ENCODE peak calls at places on chromosomes 1 and 21, in nine cellular contexts. One of them, this sample, is unnamed.

GRCh38 chr1:228344631-228345072 is 62.0 kb downstream of the TRIM11 start:
- DNase-seq in mesothelial cell of epicardium: peak; percentile 21
- DNase-seq in upper lobe of right lung: no peak
- DNase-seq in CD4-positive, alpha-beta T cell: no peak
- DNase-seq in ovary: no peak
- DNase-seq in pancreas: peak; percentile 4
- DNase-seq in CD8-positive, alpha-beta T cell: no peak
- DNase-seq in colonic mucosa: no peak
- DNase-seq in K562: no peak
- DNase-seq in this sample: no peak

GRCh38 chr1:109978761-109979488 is 5.6 kb upstream of the AHCYL1 start:
- DNase-seq in upper lobe of right lung: no peak
- DNase-seq in K562: no peak
- DNase-seq in mesothelial cell of epicardium: no peak
- DNase-seq in CD4-positive, alpha-beta T cell: no peak
- DNase-seq in colonic mucosa: no peak
- DNase-seq in ovary: no peak
- DNase-seq in pancreas: no peak
- DNase-seq in CD8-positive, alpha-beta T cell: no peak
- DNase-seq in this sample: no peak

GRCh38 chr1:200242379-200243041 is 167.3 kb downstream of the ZNF281 start:
- DNase-seq in CD8-positive, alpha-beta T cell: no peak
- DNase-seq in upper lobe of right lung: no peak
- DNase-seq in K562: no peak
- DNase-seq in colonic mucosa: no peak
- DNase-seq in pancreas: no peak
- DNase-seq in CD4-positive, alpha-beta T cell: no peak
- DNase-seq in ovary: no peak
- DNase-seq in mesothelial cell of epicardium: no peak
- DNase-seq in this sample: no peak

GRCh38 chr1:223323491-223324484 is 40.2 kb downstream of the SUSD4 start:
- DNase-seq in CD8-positive, alpha-beta T cell: no peak
- DNase-seq in CD4-positive, alpha-beta T cell: no peak
- DNase-seq in upper lobe of right lung: no peak
- DNase-seq in pancreas: no peak
- DNase-seq in ovary: no peak
- DNase-seq in mesothelial cell of epicardium: no peak
- DNase-seq in colonic mucosa: no peak
- DNase-seq in K562: no peak
- DNase-seq in this sample: no peak

GRCh38 chr1:207841318-207841717 is 69.6 kb downstream of the CD34 start:
- DNase-seq in mesothelial cell of epicardium: no peak
- DNase-seq in colonic mucosa: no peak
- DNase-seq in upper lobe of right lung: no peak
- DNase-seq in CD4-positive, alpha-beta T cell: no peak
- DNase-seq in K562: no peak
- DNase-seq in pancreas: no peak
- DNase-seq in CD8-positive, alpha-beta T cell: no peak
- DNase-seq in ovary: no peak
- DNase-seq in this sample: no peak

GRCh38 chr1:161182214-161182613 is 4.9 kb upstream of the B4GALT3 start:
- DNase-seq in upper lobe of right lung: peak; percentile 29
- DNase-seq in colonic mucosa: no peak
- DNase-seq in pancreas: no peak
- DNase-seq in ovary: no peak
- DNase-seq in mesothelial cell of epicardium: no peak
- DNase-seq in CD4-positive, alpha-beta T cell: peak; percentile 50
- DNase-seq in K562: peak; percentile 54
- DNase-seq in CD8-positive, alpha-beta T cell: peak; percentile 41
- DNase-seq in this sample: no peak

GRCh38 chr1:165837838-165838364 is 10.5 kb downstream of the UCK2 start:
- DNase-seq in K562: no peak
- DNase-seq in upper lobe of right lung: no peak
- DNase-seq in CD4-positive, alpha-beta T cell: no peak
- DNase-seq in ovary: no peak
- DNase-seq in CD8-positive, alpha-beta T cell: no peak
- DNase-seq in colonic mucosa: no peak
- DNase-seq in pancreas: no peak
- DNase-seq in mesothelial cell of epicardium: no peak
- DNase-seq in this sample: no peak

GRCh38 chr1:72166426-72166825 is 115.9 kb downstream of the NEGR1 start:
- DNase-seq in CD4-positive, alpha-beta T cell: no peak
- DNase-seq in upper lobe of right lung: no peak
- DNase-seq in mesothelial cell of epicardium: no peak
- DNase-seq in pancreas: no peak
- DNase-seq in K562: no peak
- DNase-seq in CD8-positive, alpha-beta T cell: no peak
- DNase-seq in colonic mucosa: no peak
- DNase-seq in ovary: no peak
- DNase-seq in this sample: no peak

GRCh38 chr1:231233735-231234417 is 7.1 kb upstream of the GNPAT start:
- DNase-seq in colonic mucosa: peak; percentile 56
- DNase-seq in upper lobe of right lung: no peak
- DNase-seq in pancreas: peak; percentile 76
- DNase-seq in K562: no peak
- DNase-seq in ovary: no peak
- DNase-seq in CD4-positive, alpha-beta T cell: no peak
- DNase-seq in mesothelial cell of epicardium: no peak
- DNase-seq in CD8-positive, alpha-beta T cell: no peak
- DNase-seq in this sample: peak; percentile 17

GRCh38 chr21:42649122-42650032 is 4.0 kb upstream of the PDE9A start:
- DNase-seq in colonic mucosa: no peak
- DNase-seq in mesothelial cell of epicardium: no peak
- DNase-seq in CD8-positive, alpha-beta T cell: no peak
- DNase-seq in K562: no peak
- DNase-seq in upper lobe of right lung: no peak
- DNase-seq in ovary: no peak
- DNase-seq in CD4-positive, alpha-beta T cell: no peak
- DNase-seq in pancreas: no peak
- DNase-seq in this sample: no peak

GRCh38 chr1:11485191-11485590 is 6.2 kb downstream of the DISP3 start:
- DNase-seq in CD4-positive, alpha-beta T cell: no peak
- DNase-seq in K562: no peak
- DNase-seq in pancreas: no peak
- DNase-seq in upper lobe of right lung: no peak
- DNase-seq in mesothelial cell of epicardium: no peak
- DNase-seq in colonic mucosa: no peak
- DNase-seq in CD8-positive, alpha-beta T cell: no peak
- DNase-seq in ovary: no peak
- DNase-seq in this sample: no peak

GRCh38 chr1:22537441-22538139 is 25.7 kb upstream of the EPHA8 start:
- DNase-seq in upper lobe of right lung: no peak
- DNase-seq in ovary: no peak
- DNase-seq in K562: peak; percentile 29
- DNase-seq in mesothelial cell of epicardium: no peak
- DNase-seq in CD4-positive, alpha-beta T cell: no peak
- DNase-seq in CD8-positive, alpha-beta T cell: no peak
- DNase-seq in colonic mucosa: no peak
- DNase-seq in pancreas: no peak
- DNase-seq in this sample: no peak

GRCh38 chr1:190138266-190138665 is 339.4 kb downstream of the BRINP3 start:
- DNase-seq in ovary: no peak
- DNase-seq in upper lobe of right lung: no peak
- DNase-seq in K562: no peak
- DNase-seq in mesothelial cell of epicardium: no peak
- DNase-seq in CD4-positive, alpha-beta T cell: no peak
- DNase-seq in CD8-positive, alpha-beta T cell: no peak
- DNase-seq in pancreas: no peak
- DNase-seq in colonic mucosa: no peak
- DNase-seq in this sample: no peak

GRCh38 chr1:181754103-181754502 is 270.8 kb downstream of the CACNA1E start:
- DNase-seq in CD4-positive, alpha-beta T cell: no peak
- DNase-seq in ovary: no peak
- DNase-seq in CD8-positive, alpha-beta T cell: no peak
- DNase-seq in colonic mucosa: no peak
- DNase-seq in mesothelial cell of epicardium: no peak
- DNase-seq in K562: no peak
- DNase-seq in pancreas: no peak
- DNase-seq in upper lobe of right lung: no peak
- DNase-seq in this sample: no peak

DNA sequence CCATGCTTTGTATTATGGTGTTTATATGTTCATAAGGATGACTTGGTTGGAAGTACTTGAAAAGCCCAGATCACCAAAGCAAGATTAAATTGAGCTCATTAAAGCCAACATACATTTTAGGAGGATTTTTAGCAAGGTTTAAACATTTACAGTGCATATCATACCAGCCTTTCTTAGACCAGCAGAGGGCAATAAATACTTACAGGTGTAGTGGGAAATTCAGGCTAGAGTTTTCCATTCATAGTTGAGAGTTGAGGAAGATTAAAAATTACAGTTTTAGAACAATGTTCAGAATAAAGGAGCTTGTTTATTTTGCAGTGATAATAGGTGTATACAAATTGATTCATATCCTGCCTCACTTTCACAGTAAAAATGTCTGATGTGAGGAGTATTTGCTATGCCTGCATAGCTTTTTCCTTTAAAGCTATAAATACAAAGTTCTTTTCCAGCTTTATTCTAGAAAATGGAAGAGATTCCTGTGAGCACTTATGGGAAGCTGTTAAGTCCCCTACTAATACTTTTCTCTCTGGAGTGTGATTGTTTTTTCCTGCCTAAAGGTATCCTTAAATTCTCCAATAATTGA is 35.3 kb downstream of the DTL start:
- DNase-seq in upper lobe of right lung: no peak
- DNase-seq in ovary: no peak
- DNase-seq in CD8-positive, alpha-beta T cell: no peak
- DNase-seq in mesothelial cell of epicardium: no peak
- DNase-seq in colonic mucosa: no peak
- DNase-seq in pancreas: no peak
- DNase-seq in CD4-positive, alpha-beta T cell: no peak
- DNase-seq in K562: peak; percentile 47
- DNase-seq in this sample: no peak
- TF ChIP-seq CTCF in upper lobe of right lung: peak; percentile 85
- TF ChIP-seq CTCF in ovary: peak; percentile 26
- TF ChIP-seq CTCF in CD8-positive, alpha-beta T cell: peak; percentile 71
- TF ChIP-seq CTCF in mesothelial cell of epicardium: peak; percentile 56
- TF ChIP-seq CTCF in colonic mucosa: peak; percentile 67
- TF ChIP-seq CTCF in pancreas: no peak
- TF ChIP-seq CTCF in CD4-positive, alpha-beta T cell: peak; percentile 76
- TF ChIP-seq CTCF in K562: peak; percentile 44
- TF ChIP-seq CTCF in this sample: peak; percentile 19

DNA sequence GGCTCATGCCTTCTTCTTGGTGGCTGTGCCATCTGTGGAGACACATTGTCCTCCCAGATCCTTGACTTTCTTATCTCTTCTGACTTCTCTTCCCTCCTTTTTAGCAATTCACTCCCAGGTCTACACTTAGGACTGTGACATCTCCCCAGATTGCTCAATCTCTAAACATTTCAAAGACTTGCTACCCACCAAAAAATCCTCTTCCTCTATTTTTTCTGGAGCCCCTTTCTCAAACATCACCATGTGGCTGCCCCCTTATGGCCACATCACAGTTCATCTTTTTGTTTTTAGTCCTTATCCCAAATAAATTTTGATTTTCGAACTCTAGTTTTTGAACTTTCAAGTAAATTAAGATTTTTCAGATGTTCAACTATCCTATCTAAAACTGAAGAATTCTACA is 148.6 kb upstream of the HOOK1 start:
- DNase-seq in K562: no peak
- DNase-seq in mesothelial cell of epicardium: no peak
- DNase-seq in pancreas: no peak
- DNase-seq in colonic mucosa: no peak
- DNase-seq in CD8-positive, alpha-beta T cell: no peak
- DNase-seq in CD4-positive, alpha-beta T cell: no peak
- DNase-seq in ovary: no peak
- DNase-seq in upper lobe of right lung: no peak
- DNase-seq in this sample: peak; percentile 22
- TF ChIP-seq CTCF in K562: no peak
- TF ChIP-seq CTCF in mesothelial cell of epicardium: no peak
- TF ChIP-seq CTCF in pancreas: no peak
- TF ChIP-seq CTCF in colonic mucosa: no peak
- TF ChIP-seq CTCF in CD8-positive, alpha-beta T cell: no peak
- TF ChIP-seq CTCF in CD4-positive, alpha-beta T cell: no peak
- TF ChIP-seq CTCF in ovary: no peak
- TF ChIP-seq CTCF in upper lobe of right lung: no peak
- TF ChIP-seq CTCF in this sample: no peak

DNA sequence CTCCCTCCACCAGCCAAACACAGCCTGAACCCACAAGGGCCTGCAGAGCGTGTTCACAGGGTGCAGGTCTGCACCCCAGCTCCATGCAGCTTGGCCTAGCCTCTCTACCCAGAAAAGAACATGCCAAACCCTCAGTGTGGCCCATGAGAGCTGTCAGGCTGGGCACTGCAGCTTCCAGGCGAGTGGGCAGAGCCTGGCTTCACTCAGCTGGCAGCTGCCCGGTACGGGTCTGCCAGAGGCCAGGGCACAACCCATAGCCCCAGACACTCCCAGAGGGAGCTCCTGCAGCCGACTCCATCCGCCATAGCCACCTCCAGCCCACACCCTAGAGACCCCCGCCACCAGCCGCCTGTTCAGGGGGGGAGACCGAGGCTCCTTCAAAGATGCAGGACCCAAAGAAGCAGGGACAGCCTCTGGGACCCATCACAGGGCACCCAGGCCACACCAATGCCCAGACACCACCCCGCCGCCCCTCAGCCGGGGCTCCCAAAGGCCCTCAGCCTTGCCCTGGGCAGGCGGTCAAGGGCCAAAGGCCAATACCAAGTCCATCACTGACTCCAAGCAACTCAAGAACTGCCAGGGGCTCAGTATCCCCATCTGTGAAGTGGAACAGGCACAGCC is 42.4 kb downstream of the MEGF6 start:
- DNase-seq in K562: no peak
- DNase-seq in colonic mucosa: no peak
- DNase-seq in CD4-positive, alpha-beta T cell: no peak
- DNase-seq in upper lobe of right lung: no peak
- DNase-seq in mesothelial cell of epicardium: no peak
- DNase-seq in CD8-positive, alpha-beta T cell: no peak
- DNase-seq in ovary: no peak
- DNase-seq in pancreas: no peak
- DNase-seq in this sample: no peak
- TF ChIP-seq CTCF in K562: no peak
- TF ChIP-seq CTCF in colonic mucosa: no peak
- TF ChIP-seq CTCF in CD4-positive, alpha-beta T cell: no peak
- TF ChIP-seq CTCF in upper lobe of right lung: no peak
- TF ChIP-seq CTCF in mesothelial cell of epicardium: no peak
- TF ChIP-seq CTCF in CD8-positive, alpha-beta T cell: no peak
- TF ChIP-seq CTCF in ovary: no peak
- TF ChIP-seq CTCF in pancreas: no peak
- TF ChIP-seq CTCF in this sample: no peak

DNA sequence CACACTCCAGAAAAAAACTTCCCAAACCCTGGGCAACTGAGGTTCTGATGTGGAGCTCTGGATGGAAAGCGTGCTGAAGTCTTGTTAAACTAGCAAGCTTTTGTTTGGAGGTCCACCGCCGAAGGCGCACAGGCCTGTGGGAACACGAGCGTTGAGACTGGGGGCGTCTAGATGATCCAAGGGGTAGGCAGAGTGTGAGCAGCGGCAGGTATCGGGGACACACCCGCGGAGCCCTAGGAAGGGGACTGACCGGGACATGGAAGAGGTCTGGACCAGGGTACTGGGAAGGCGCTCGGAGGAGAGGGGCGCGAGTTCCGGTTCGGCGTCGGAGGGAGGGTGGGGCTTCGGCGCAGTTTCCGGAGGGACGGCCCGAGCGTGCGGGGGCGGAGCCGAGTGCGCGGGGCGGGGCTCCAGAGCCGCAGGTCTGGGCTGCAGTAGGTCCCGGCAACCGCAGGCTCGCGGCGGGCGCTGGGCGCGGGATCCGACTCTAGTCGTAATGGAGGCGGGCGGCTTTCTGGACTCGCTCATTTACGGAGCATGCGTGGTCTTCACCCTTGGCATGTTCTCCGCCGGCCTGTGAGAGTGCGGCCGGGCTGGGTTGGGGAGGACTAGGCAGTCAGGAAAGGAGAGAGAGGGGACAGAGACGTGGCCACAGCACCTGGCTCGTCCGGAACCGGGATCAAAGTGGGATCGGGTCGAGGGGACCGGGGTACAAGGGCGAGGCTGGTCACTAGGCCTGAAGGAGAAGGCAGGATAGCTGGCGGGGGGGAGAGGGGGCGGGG is at the start of gene SLC50A1:
- DNase-seq in CD4-positive, alpha-beta T cell: peak; percentile 90
- DNase-seq in ovary: peak; percentile 94
- DNase-seq in colonic mucosa: peak; percentile 95
- DNase-seq in pancreas: peak; percentile 95
- DNase-seq in CD8-positive, alpha-beta T cell: peak; percentile 86
- DNase-seq in mesothelial cell of epicardium: peak; percentile 97
- DNase-seq in K562: peak; percentile 95
- DNase-seq in upper lobe of right lung: peak; percentile 98
- DNase-seq in this sample: peak; percentile 91
- TF ChIP-seq CTCF in CD4-positive, alpha-beta T cell: no peak
- TF ChIP-seq CTCF in ovary: peak; percentile 72
- TF ChIP-seq CTCF in colonic mucosa: peak; percentile 21
- TF ChIP-seq CTCF in pancreas: peak; percentile 33
- TF ChIP-seq CTCF in CD8-positive, alpha-beta T cell: no peak
- TF ChIP-seq CTCF in mesothelial cell of epicardium: no peak
- TF ChIP-seq CTCF in K562: peak; percentile 37
- TF ChIP-seq CTCF in upper lobe of right lung: peak; percentile 30
- TF ChIP-seq CTCF in this sample: no peak